ENCODE peak calls at places on chromosomes 7 and 10, in ten cellular contexts. T is HFFc6; N is AG09319; D is ACHN; W is GM23338; L is HuH-7.5; Z is activated effector memory CD4-positive, alpha-beta T cell treated with anti-CD3 and anti-CD28 coated beads, Interleukin-2, amount 50 U/mL, for 16 hours; F is NCI-H748 treated with DMSO at 0.1 percent for 48 hours; M is activated T-cell treated with anti-CD3 and anti-CD28 coated beads for 1 hour; C is NCI-H1092. B is an unnamed sample.

GRCh38 chr7:82234457-82235049 is 209.0 kb downstream of the CACNA2D1 start:
- DNase-seq in F (peak), M (no peak), W (peak), N (peak), T (peak), C (peak), Z (no peak), L (no peak), D (peak), B (no peak)

GRCh38 chr10:50469778-50470193 is 154.0 kb downstream of the SGMS1 start:
- DNase-seq in C (no peak), L (no peak), F (no peak), N (no peak), Z (no peak), D (no peak), W (no peak), T (no peak), M (no peak), B (no peak)

GRCh38 chr7:74324499-74325229 is 35.5 kb downstream of the CLIP2 start:
- DNase-seq in T (no peak), Z (no peak), M (no peak), W (no peak), F (no peak), N (no peak), D (no peak), C (no peak), L (no peak), B (no peak)

GRCh38 chr10:29613791-29614190 is 21.0 kb downstream of the SVIL start:
- DNase-seq in C (no peak), L (no peak), F (no peak), Z (no peak), D (no peak), N (no peak), W (no peak), M (no peak), T (no peak), B (no peak)

GRCh38 chr7:21967500-21968099 is 21.9 kb upstream of the CDCA7L start:
- DNase-seq in Z (no peak), L (no peak), M (peak), N (no peak), F (no peak), D (no peak), C (no peak), W (no peak), T (no peak), B (no peak)

GRCh38 chr10:116912162-116912561 is 62.9 kb downstream of the ENO4 start:
- DNase-seq in L (no peak), W (no peak), Z (no peak), T (no peak), F (no peak), C (no peak), D (no peak), N (no peak), M (no peak), B (no peak)

GRCh38 chr7:55109384-55110167 is 90.8 kb downstream of the EGFR start:
- DNase-seq in D (peak), N (no peak), F (no peak), T (peak), L (no peak), M (no peak), Z (no peak), C (no peak), W (peak), B (no peak)

GRCh38 chr7:98985945-98986344 is 107.6 kb downstream of the TRRAP start:
- DNase-seq in D (no peak), T (no peak), N (no peak), Z (no peak), F (no peak), C (no peak), L (no peak), M (no peak), W (no peak), B (no peak)

GRCh38 chr7:91137447-91137846 is 126.8 kb upstream of the FZD1 start:
- DNase-seq in L (no peak), T (no peak), M (no peak), D (no peak), Z (no peak), C (no peak), W (no peak), F (no peak), N (no peak), B (no peak)

GRCh38 chr7:52189153-52189778 is 846.2 kb upstream of the POM121L12 start:
- DNase-seq in N (no peak), D (no peak), C (no peak), Z (no peak), F (no peak), T (no peak), M (no peak), W (no peak), L (no peak), B (no peak)

GRCh38 chr7:134394046-134394445 is 64.9 kb downstream of the AKR1B1 start:
- DNase-seq in D (no peak), Z (no peak), T (no peak), W (no peak), L (no peak), M (no peak), F (no peak), N (no peak), C (no peak), B (no peak)

GRCh38 chr10:98308602-98309365 is 40.8 kb upstream of the LOXL4 start:
- DNase-seq in C (no peak), M (no peak), Z (no peak), L (no peak), N (no peak), D (no peak), F (no peak), W (peak), T (no peak), B (no peak)

GRCh38 chr7:151174246-151175046 is 7.0 kb upstream of the GBX1 start:
- DNase-seq in Z (peak), C (no peak), F (no peak), W (peak), L (no peak), M (no peak), N (no peak), D (no peak), T (no peak), B (no peak)

GRCh38 chr7:94423865-94424264 is 29.2 kb downstream of the COL1A2 start:
- DNase-seq in F (no peak), D (no peak), W (no peak), T (peak), L (no peak), C (no peak), Z (no peak), N (no peak), M (no peak), B (no peak)

GRCh38 chr7:155523168-155523675 is 23.1 kb downstream of the CNPY1 start:
- DNase-seq in M (no peak), F (no peak), W (no peak), Z (no peak), C (no peak), N (no peak), D (no peak), L (no peak), T (no peak), B (no peak)

GRCh38 chr7:132709971-132710567 is 133.8 kb upstream of the PLXNA4 start:
- DNase-seq in F (no peak), Z (no peak), C (no peak), T (peak), W (peak), D (peak), N (no peak), M (peak), L (no peak), B (no peak)

B was measured in ecto neural progenitor cell.